ENCODE peak calls at places on chromosomes 7 and 10, in nine cellular contexts. One of them, this sample, is unnamed.
A peak's percentile ranks its signal among the peaks of the same experiment; 100 is the strongest.

GRCh38 chr10:3754727-3755439 is 30.1 kb downstream of the KLF6 start:
- DNase-seq in NCI-H1436 treated with DMSO at 0.1 percent for 48 hours: no peak
- DNase-seq in HFF-Myc: no peak
- DNase-seq in stimulated activated CD8-positive, alpha-beta memory T cell treated with anti-CD3 and anti-CD28 coated beads, Interleukin-4, amount 100 ng/mL, for 24 hours: no peak
- DNase-seq in AG09319: no peak
- DNase-seq in activated T-cell treated with anti-CD3 and anti-CD28 coated beads for 1 hour: no peak
- DNase-seq in NCI-H345: no peak
- DNase-seq in neural progenitor cell: no peak
- DNase-seq in adrenal gland: peak; percentile 80
- DNase-seq in this sample: peak; percentile 95

GRCh38 chr7:131254211-131254610 is 73.5 kb upstream of the MKLN1 start:
- DNase-seq in NCI-H1436 treated with DMSO at 0.1 percent for 48 hours: no peak
- DNase-seq in HFF-Myc: no peak
- DNase-seq in stimulated activated CD8-positive, alpha-beta memory T cell treated with anti-CD3 and anti-CD28 coated beads, Interleukin-4, amount 100 ng/mL, for 24 hours: no peak
- DNase-seq in AG09319: no peak
- DNase-seq in activated T-cell treated with anti-CD3 and anti-CD28 coated beads for 1 hour: no peak
- DNase-seq in NCI-H345: no peak
- DNase-seq in neural progenitor cell: no peak
- DNase-seq in adrenal gland: no peak
- DNase-seq in this sample: peak; percentile 58

GRCh38 chr7:143305423-143306070 is 10.4 kb upstream of the CLCN1 start:
- DNase-seq in stimulated activated CD8-positive, alpha-beta memory T cell treated with anti-CD3 and anti-CD28 coated beads, Interleukin-4, amount 100 ng/mL, for 24 hours: peak; percentile 51
- DNase-seq in neural progenitor cell: peak; percentile 65
- DNase-seq in NCI-H1436 treated with DMSO at 0.1 percent for 48 hours: no peak
- DNase-seq in activated T-cell treated with anti-CD3 and anti-CD28 coated beads for 1 hour: peak; percentile 73
- DNase-seq in HFF-Myc: no peak
- DNase-seq in AG09319: no peak
- DNase-seq in NCI-H345: peak; percentile 19
- DNase-seq in adrenal gland: peak; percentile 77
- DNase-seq in this sample: peak; percentile 80

GRCh38 chr7:106201176-106201575 is 83.6 kb downstream of the NAMPT start:
- DNase-seq in NCI-H345: no peak
- DNase-seq in activated T-cell treated with anti-CD3 and anti-CD28 coated beads for 1 hour: no peak
- DNase-seq in AG09319: no peak
- DNase-seq in adrenal gland: no peak
- DNase-seq in neural progenitor cell: no peak
- DNase-seq in HFF-Myc: no peak
- DNase-seq in stimulated activated CD8-positive, alpha-beta memory T cell treated with anti-CD3 and anti-CD28 coated beads, Interleukin-4, amount 100 ng/mL, for 24 hours: no peak
- DNase-seq in NCI-H1436 treated with DMSO at 0.1 percent for 48 hours: no peak
- DNase-seq in this sample: no peak

GRCh38 chr7:123750389-123751230 is 1.8 kb upstream of the WASL start:
- DNase-seq in NCI-H1436 treated with DMSO at 0.1 percent for 48 hours: no peak
- DNase-seq in NCI-H345: no peak
- DNase-seq in AG09319: no peak
- DNase-seq in activated T-cell treated with anti-CD3 and anti-CD28 coated beads for 1 hour: no peak
- DNase-seq in stimulated activated CD8-positive, alpha-beta memory T cell treated with anti-CD3 and anti-CD28 coated beads, Interleukin-4, amount 100 ng/mL, for 24 hours: no peak
- DNase-seq in neural progenitor cell: no peak
- DNase-seq in adrenal gland: no peak
- DNase-seq in HFF-Myc: no peak
- DNase-seq in this sample: no peak

GRCh38 chr7:1092806-1093505 is 5.0 kb downstream of the GPER1 start:
- DNase-seq in adrenal gland: no peak
- DNase-seq in activated T-cell treated with anti-CD3 and anti-CD28 coated beads for 1 hour: no peak
- DNase-seq in AG09319: no peak
- DNase-seq in NCI-H1436 treated with DMSO at 0.1 percent for 48 hours: no peak
- DNase-seq in HFF-Myc: no peak
- DNase-seq in stimulated activated CD8-positive, alpha-beta memory T cell treated with anti-CD3 and anti-CD28 coated beads, Interleukin-4, amount 100 ng/mL, for 24 hours: no peak
- DNase-seq in NCI-H345: no peak
- DNase-seq in neural progenitor cell: no peak
- DNase-seq in this sample: no peak

GRCh38 chr10:32005050-32005449 is 51.2 kb downstream of the KIF5B start:
- DNase-seq in neural progenitor cell: peak; percentile 63
- DNase-seq in stimulated activated CD8-positive, alpha-beta memory T cell treated with anti-CD3 and anti-CD28 coated beads, Interleukin-4, amount 100 ng/mL, for 24 hours: peak; percentile 4
- DNase-seq in NCI-H345: peak; percentile 27
- DNase-seq in adrenal gland: peak; percentile 37
- DNase-seq in activated T-cell treated with anti-CD3 and anti-CD28 coated beads for 1 hour: no peak
- DNase-seq in AG09319: no peak
- DNase-seq in NCI-H1436 treated with DMSO at 0.1 percent for 48 hours: no peak
- DNase-seq in HFF-Myc: peak; percentile 31
- DNase-seq in this sample: peak; percentile 74

GRCh38 chr10:133378251-133379096 is 588 bp upstream of the PAOX start:
- DNase-seq in NCI-H345: peak; percentile 43
- DNase-seq in neural progenitor cell: peak; percentile 82
- DNase-seq in adrenal gland: peak; percentile 74
- DNase-seq in activated T-cell treated with anti-CD3 and anti-CD28 coated beads for 1 hour: peak; percentile 45
- DNase-seq in NCI-H1436 treated with DMSO at 0.1 percent for 48 hours: peak; percentile 29
- DNase-seq in AG09319: no peak
- DNase-seq in HFF-Myc: no peak
- DNase-seq in stimulated activated CD8-positive, alpha-beta memory T cell treated with anti-CD3 and anti-CD28 coated beads, Interleukin-4, amount 100 ng/mL, for 24 hours: peak; percentile 48
- DNase-seq in this sample: peak; percentile 47

GRCh38 chr7:43208189-43208588 is 95.7 kb downstream of the HECW1 start:
- DNase-seq in neural progenitor cell: no peak
- DNase-seq in NCI-H345: no peak
- DNase-seq in AG09319: no peak
- DNase-seq in activated T-cell treated with anti-CD3 and anti-CD28 coated beads for 1 hour: no peak
- DNase-seq in NCI-H1436 treated with DMSO at 0.1 percent for 48 hours: no peak
- DNase-seq in HFF-Myc: no peak
- DNase-seq in adrenal gland: no peak
- DNase-seq in stimulated activated CD8-positive, alpha-beta memory T cell treated with anti-CD3 and anti-CD28 coated beads, Interleukin-4, amount 100 ng/mL, for 24 hours: no peak
- DNase-seq in this sample: no peak

GRCh38 chr7:47681241-47681810 is 99.4 kb upstream of the TNS3 start:
- DNase-seq in neural progenitor cell: no peak
- DNase-seq in HFF-Myc: no peak
- DNase-seq in stimulated activated CD8-positive, alpha-beta memory T cell treated with anti-CD3 and anti-CD28 coated beads, Interleukin-4, amount 100 ng/mL, for 24 hours: no peak
- DNase-seq in adrenal gland: no peak
- DNase-seq in AG09319: no peak
- DNase-seq in NCI-H1436 treated with DMSO at 0.1 percent for 48 hours: no peak
- DNase-seq in activated T-cell treated with anti-CD3 and anti-CD28 coated beads for 1 hour: no peak
- DNase-seq in NCI-H345: no peak
- DNase-seq in this sample: no peak

GRCh38 chr7:4951903-4952636 is 6.9 kb downstream of the MMD2 start:
- DNase-seq in NCI-H345: no peak
- DNase-seq in neural progenitor cell: peak; percentile 65
- DNase-seq in HFF-Myc: no peak
- DNase-seq in activated T-cell treated with anti-CD3 and anti-CD28 coated beads for 1 hour: no peak
- DNase-seq in NCI-H1436 treated with DMSO at 0.1 percent for 48 hours: no peak
- DNase-seq in stimulated activated CD8-positive, alpha-beta memory T cell treated with anti-CD3 and anti-CD28 coated beads, Interleukin-4, amount 100 ng/mL, for 24 hours: no peak
- DNase-seq in adrenal gland: no peak
- DNase-seq in AG09319: no peak
- DNase-seq in this sample: peak; percentile 41

GRCh38 chr10:14074062-14074884 is 256.5 kb downstream of the FRMD4A start:
- DNase-seq in NCI-H1436 treated with DMSO at 0.1 percent for 48 hours: no peak
- DNase-seq in stimulated activated CD8-positive, alpha-beta memory T cell treated with anti-CD3 and anti-CD28 coated beads, Interleukin-4, amount 100 ng/mL, for 24 hours: no peak
- DNase-seq in NCI-H345: peak; percentile 93
- DNase-seq in adrenal gland: peak; percentile 66
- DNase-seq in HFF-Myc: peak; percentile 100
- DNase-seq in activated T-cell treated with anti-CD3 and anti-CD28 coated beads for 1 hour: no peak
- DNase-seq in AG09319: peak; percentile 100
- DNase-seq in neural progenitor cell: no peak
- DNase-seq in this sample: peak; percentile 98

GRCh38 chr7:3861941-3862340 is 560.9 kb downstream of the SDK1 start:
- DNase-seq in activated T-cell treated with anti-CD3 and anti-CD28 coated beads for 1 hour: no peak
- DNase-seq in NCI-H345: no peak
- DNase-seq in HFF-Myc: no peak
- DNase-seq in neural progenitor cell: no peak
- DNase-seq in NCI-H1436 treated with DMSO at 0.1 percent for 48 hours: no peak
- DNase-seq in AG09319: peak; percentile 14
- DNase-seq in stimulated activated CD8-positive, alpha-beta memory T cell treated with anti-CD3 and anti-CD28 coated beads, Interleukin-4, amount 100 ng/mL, for 24 hours: no peak
- DNase-seq in adrenal gland: no peak
- DNase-seq in this sample: peak; percentile 57

GRCh38 chr10:24988831-24989769 is 26.9 kb downstream of the ENKUR start:
- DNase-seq in activated T-cell treated with anti-CD3 and anti-CD28 coated beads for 1 hour: no peak
- DNase-seq in NCI-H345: no peak
- DNase-seq in HFF-Myc: no peak
- DNase-seq in stimulated activated CD8-positive, alpha-beta memory T cell treated with anti-CD3 and anti-CD28 coated beads, Interleukin-4, amount 100 ng/mL, for 24 hours: no peak
- DNase-seq in NCI-H1436 treated with DMSO at 0.1 percent for 48 hours: no peak
- DNase-seq in AG09319: no peak
- DNase-seq in adrenal gland: peak; percentile 21
- DNase-seq in neural progenitor cell: no peak
- DNase-seq in this sample: peak; percentile 14

GRCh38 chr7:119724041-119724792 is 548.8 kb upstream of the KCND2 start:
- DNase-seq in NCI-H345: no peak
- DNase-seq in stimulated activated CD8-positive, alpha-beta memory T cell treated with anti-CD3 and anti-CD28 coated beads, Interleukin-4, amount 100 ng/mL, for 24 hours: no peak
- DNase-seq in adrenal gland: no peak
- DNase-seq in HFF-Myc: no peak
- DNase-seq in AG09319: no peak
- DNase-seq in NCI-H1436 treated with DMSO at 0.1 percent for 48 hours: no peak
- DNase-seq in activated T-cell treated with anti-CD3 and anti-CD28 coated beads for 1 hour: no peak
- DNase-seq in neural progenitor cell: no peak
- DNase-seq in this sample: no peak

GRCh38 chr7:1320616-1321289 is 88.1 kb downstream of the UNCX start:
- DNase-seq in NCI-H345: no peak
- DNase-seq in neural progenitor cell: no peak
- DNase-seq in stimulated activated CD8-positive, alpha-beta memory T cell treated with anti-CD3 and anti-CD28 coated beads, Interleukin-4, amount 100 ng/mL, for 24 hours: no peak
- DNase-seq in HFF-Myc: no peak
- DNase-seq in NCI-H1436 treated with DMSO at 0.1 percent for 48 hours: no peak
- DNase-seq in AG09319: no peak
- DNase-seq in adrenal gland: no peak
- DNase-seq in activated T-cell treated with anti-CD3 and anti-CD28 coated beads for 1 hour: no peak
- DNase-seq in this sample: no peak

GRCh38 chr10:99431190-99431549 is 746 bp upstream of the GOT1 start:
- DNase-seq in neural progenitor cell: peak; percentile 54
- DNase-seq in HFF-Myc: no peak
- DNase-seq in NCI-H345: peak; percentile 17
- DNase-seq in adrenal gland: peak; percentile 91
- DNase-seq in NCI-H1436 treated with DMSO at 0.1 percent for 48 hours: no peak
- DNase-seq in activated T-cell treated with anti-CD3 and anti-CD28 coated beads for 1 hour: no peak
- DNase-seq in stimulated activated CD8-positive, alpha-beta memory T cell treated with anti-CD3 and anti-CD28 coated beads, Interleukin-4, amount 100 ng/mL, for 24 hours: no peak
- DNase-seq in AG09319: peak; percentile 11
- DNase-seq in this sample: peak; percentile 43

GRCh38 chr10:104246981-104247380 is 7.7 kb upstream of the GSTO1 start:
- DNase-seq in adrenal gland: peak; percentile 28
- DNase-seq in stimulated activated CD8-positive, alpha-beta memory T cell treated with anti-CD3 and anti-CD28 coated beads, Interleukin-4, amount 100 ng/mL, for 24 hours: no peak
- DNase-seq in neural progenitor cell: no peak
- DNase-seq in NCI-H1436 treated with DMSO at 0.1 percent for 48 hours: no peak
- DNase-seq in activated T-cell treated with anti-CD3 and anti-CD28 coated beads for 1 hour: no peak
- DNase-seq in HFF-Myc: no peak
- DNase-seq in AG09319: no peak
- DNase-seq in NCI-H345: no peak
- DNase-seq in this sample: no peak

GRCh38 chr7:47744883-47745282 is 163.0 kb upstream of the TNS3 start:
- DNase-seq in NCI-H345: no peak
- DNase-seq in neural progenitor cell: no peak
- DNase-seq in NCI-H1436 treated with DMSO at 0.1 percent for 48 hours: no peak
- DNase-seq in AG09319: no peak
- DNase-seq in activated T-cell treated with anti-CD3 and anti-CD28 coated beads for 1 hour: no peak
- DNase-seq in adrenal gland: no peak
- DNase-seq in stimulated activated CD8-positive, alpha-beta memory T cell treated with anti-CD3 and anti-CD28 coated beads, Interleukin-4, amount 100 ng/mL, for 24 hours: no peak
- DNase-seq in HFF-Myc: no peak
- DNase-seq in this sample: no peak

This sample was measured in dermis blood vessel endothelial cell.